ENCODE peak calls at places on chromosomes 2 and 18, in nine cellular contexts. One of them, this sample, is unnamed.

GRCh38 chr2:38515155-38516074 is 87.3 kb downstream of the HNRNPLL start:
- DNase-seq in fibroblast of pulmonary artery: peak; percentile 90
- DNase-seq in keratinocyte: peak; percentile 33
- DNase-seq in CD8-positive, alpha-beta T cell: no peak
- DNase-seq in thoracic aorta: peak; percentile 26
- DNase-seq in PC-9: peak; percentile 63
- DNase-seq in astrocyte of the spinal cord: no peak
- DNase-seq in spleen: no peak
- DNase-seq in bronchial epithelial cell: peak; percentile 90
- DNase-seq in this sample: no peak

GRCh38 chr2:225452677-225453076 is 53.2 kb downstream of the NYAP2 start:
- DNase-seq in thoracic aorta: no peak
- DNase-seq in PC-9: no peak
- DNase-seq in bronchial epithelial cell: no peak
- DNase-seq in keratinocyte: no peak
- DNase-seq in CD8-positive, alpha-beta T cell: no peak
- DNase-seq in spleen: no peak
- DNase-seq in fibroblast of pulmonary artery: no peak
- DNase-seq in astrocyte of the spinal cord: peak; percentile 16
- DNase-seq in this sample: no peak

GRCh38 chr2:47506024-47506423 is 103.1 kb downstream of the MSH2 start:
- DNase-seq in astrocyte of the spinal cord: no peak
- DNase-seq in keratinocyte: no peak
- DNase-seq in fibroblast of pulmonary artery: no peak
- DNase-seq in spleen: no peak
- DNase-seq in PC-9: no peak
- DNase-seq in bronchial epithelial cell: no peak
- DNase-seq in thoracic aorta: no peak
- DNase-seq in CD8-positive, alpha-beta T cell: no peak
- DNase-seq in this sample: no peak

GRCh38 chr18:2515408-2515807 is 55.9 kb downstream of the METTL4 start:
- DNase-seq in PC-9: no peak
- DNase-seq in fibroblast of pulmonary artery: peak; percentile 84
- DNase-seq in bronchial epithelial cell: peak; percentile 93
- DNase-seq in CD8-positive, alpha-beta T cell: no peak
- DNase-seq in astrocyte of the spinal cord: peak; percentile 91
- DNase-seq in thoracic aorta: no peak
- DNase-seq in spleen: no peak
- DNase-seq in keratinocyte: peak; percentile 33
- DNase-seq in this sample: peak; percentile 82

GRCh38 chr2:163548970-163549369 is 186.8 kb downstream of the FIGN start:
- DNase-seq in keratinocyte: no peak
- DNase-seq in bronchial epithelial cell: no peak
- DNase-seq in CD8-positive, alpha-beta T cell: no peak
- DNase-seq in fibroblast of pulmonary artery: no peak
- DNase-seq in astrocyte of the spinal cord: no peak
- DNase-seq in thoracic aorta: no peak
- DNase-seq in PC-9: no peak
- DNase-seq in spleen: no peak
- DNase-seq in this sample: no peak

GRCh38 chr2:23988371-23988770 is 21.5 kb upstream of the MFSD2B start:
- DNase-seq in thoracic aorta: no peak
- DNase-seq in spleen: no peak
- DNase-seq in CD8-positive, alpha-beta T cell: no peak
- DNase-seq in PC-9: no peak
- DNase-seq in fibroblast of pulmonary artery: peak; percentile 35
- DNase-seq in keratinocyte: no peak
- DNase-seq in bronchial epithelial cell: peak; percentile 42
- DNase-seq in astrocyte of the spinal cord: no peak
- DNase-seq in this sample: no peak

GRCh38 chr2:150097402-150097801 is 390.1 kb downstream of the RND3 start:
- DNase-seq in thoracic aorta: no peak
- DNase-seq in astrocyte of the spinal cord: no peak
- DNase-seq in bronchial epithelial cell: no peak
- DNase-seq in keratinocyte: no peak
- DNase-seq in PC-9: no peak
- DNase-seq in CD8-positive, alpha-beta T cell: no peak
- DNase-seq in spleen: no peak
- DNase-seq in fibroblast of pulmonary artery: no peak
- DNase-seq in this sample: no peak

GRCh38 chr2:158979775-158980174 is 11.3 kb downstream of the TANC1 start:
- DNase-seq in fibroblast of pulmonary artery: no peak
- DNase-seq in PC-9: no peak
- DNase-seq in thoracic aorta: no peak
- DNase-seq in bronchial epithelial cell: peak; percentile 49
- DNase-seq in astrocyte of the spinal cord: no peak
- DNase-seq in CD8-positive, alpha-beta T cell: no peak
- DNase-seq in spleen: no peak
- DNase-seq in keratinocyte: no peak
- DNase-seq in this sample: no peak

GRCh38 chr18:6836331-6836730 is 106.8 kb downstream of the ARHGAP28 start:
- DNase-seq in thoracic aorta: no peak
- DNase-seq in fibroblast of pulmonary artery: no peak
- DNase-seq in bronchial epithelial cell: peak; percentile 91
- DNase-seq in astrocyte of the spinal cord: no peak
- DNase-seq in keratinocyte: peak; percentile 88
- DNase-seq in PC-9: no peak
- DNase-seq in CD8-positive, alpha-beta T cell: no peak
- DNase-seq in spleen: no peak
- DNase-seq in this sample: no peak

GRCh38 chr2:69893684-69894481 is at the start of gene SNRNP27:
- DNase-seq in CD8-positive, alpha-beta T cell: peak; percentile 84
- DNase-seq in bronchial epithelial cell: peak; percentile 78
- DNase-seq in spleen: peak; percentile 93
- DNase-seq in fibroblast of pulmonary artery: peak; percentile 89
- DNase-seq in thoracic aorta: peak; percentile 28
- DNase-seq in PC-9: peak; percentile 67
- DNase-seq in astrocyte of the spinal cord: peak; percentile 85
- DNase-seq in keratinocyte: no peak
- DNase-seq in this sample: peak; percentile 32

GRCh38 chr2:85091838-85092237 is 41.4 kb upstream of the TCF7L1 start:
- DNase-seq in bronchial epithelial cell: peak; percentile 49
- DNase-seq in thoracic aorta: no peak
- DNase-seq in PC-9: peak; percentile 33
- DNase-seq in astrocyte of the spinal cord: no peak
- DNase-seq in keratinocyte: no peak
- DNase-seq in spleen: no peak
- DNase-seq in CD8-positive, alpha-beta T cell: no peak
- DNase-seq in fibroblast of pulmonary artery: no peak
- DNase-seq in this sample: no peak

GRCh38 chr2:108320326-108320932 is 31.7 kb downstream of the SULT1C2 start:
- DNase-seq in spleen: no peak
- DNase-seq in CD8-positive, alpha-beta T cell: no peak
- DNase-seq in thoracic aorta: no peak
- DNase-seq in keratinocyte: no peak
- DNase-seq in PC-9: no peak
- DNase-seq in bronchial epithelial cell: no peak
- DNase-seq in astrocyte of the spinal cord: no peak
- DNase-seq in fibroblast of pulmonary artery: no peak
- DNase-seq in this sample: no peak

GRCh38 chr2:224442092-224442999 is 40.4 kb upstream of the FAM124B start:
- DNase-seq in astrocyte of the spinal cord: peak; percentile 22
- DNase-seq in fibroblast of pulmonary artery: peak; percentile 15
- DNase-seq in keratinocyte: no peak
- DNase-seq in PC-9: peak; percentile 54
- DNase-seq in bronchial epithelial cell: no peak
- DNase-seq in thoracic aorta: no peak
- DNase-seq in spleen: peak; percentile 75
- DNase-seq in CD8-positive, alpha-beta T cell: no peak
- DNase-seq in this sample: no peak

GRCh38 chr2:237149425-237149824 is 63.7 kb downstream of the COPS8 start:
- DNase-seq in thoracic aorta: no peak
- DNase-seq in CD8-positive, alpha-beta T cell: no peak
- DNase-seq in fibroblast of pulmonary artery: no peak
- DNase-seq in bronchial epithelial cell: peak; percentile 31
- DNase-seq in keratinocyte: no peak
- DNase-seq in PC-9: no peak
- DNase-seq in astrocyte of the spinal cord: no peak
- DNase-seq in spleen: no peak
- DNase-seq in this sample: no peak

GRCh38 chr2:104028066-104028465 is 825.8 kb upstream of the POU3F3 start:
- DNase-seq in CD8-positive, alpha-beta T cell: no peak
- DNase-seq in spleen: no peak
- DNase-seq in thoracic aorta: no peak
- DNase-seq in bronchial epithelial cell: no peak
- DNase-seq in astrocyte of the spinal cord: peak; percentile 12
- DNase-seq in fibroblast of pulmonary artery: no peak
- DNase-seq in PC-9: no peak
- DNase-seq in keratinocyte: no peak
- DNase-seq in this sample: no peak

DNA sequence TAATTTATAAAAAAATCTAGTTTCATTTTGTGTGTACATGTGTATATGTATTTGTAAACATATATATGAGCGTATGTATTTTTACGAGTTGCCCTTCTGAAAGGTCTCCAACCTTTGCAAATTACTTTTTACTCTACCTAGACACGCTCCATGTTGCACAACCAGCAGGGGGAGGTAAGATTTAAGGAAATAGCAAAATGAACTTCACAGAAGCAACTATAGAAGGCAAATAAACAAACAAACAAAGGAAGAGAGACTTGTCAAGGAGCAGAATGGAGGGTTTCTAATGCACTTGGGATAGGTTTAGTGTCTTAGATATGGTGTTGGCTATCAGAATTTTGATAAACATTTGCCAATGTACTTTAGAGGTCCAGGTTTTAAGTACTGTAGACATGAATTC is 820.5 kb upstream of the POU3F3 start:
- DNase-seq in thoracic aorta: no peak
- DNase-seq in bronchial epithelial cell: peak; percentile 12
- DNase-seq in PC-9: no peak
- DNase-seq in keratinocyte: no peak
- DNase-seq in spleen: no peak
- DNase-seq in astrocyte of the spinal cord: peak; percentile 16
- DNase-seq in fibroblast of pulmonary artery: no peak
- DNase-seq in CD8-positive, alpha-beta T cell: no peak
- DNase-seq in this sample: no peak
- TF ChIP-seq CTCF in thoracic aorta: no peak
- TF ChIP-seq CTCF in bronchial epithelial cell: no peak
- TF ChIP-seq CTCF in PC-9: no peak
- TF ChIP-seq CTCF in keratinocyte: no peak
- TF ChIP-seq CTCF in spleen: no peak
- TF ChIP-seq CTCF in astrocyte of the spinal cord: peak; percentile 44
- TF ChIP-seq CTCF in fibroblast of pulmonary artery: no peak
- TF ChIP-seq CTCF in CD8-positive, alpha-beta T cell: no peak
- TF ChIP-seq CTCF in this sample: no peak

DNA sequence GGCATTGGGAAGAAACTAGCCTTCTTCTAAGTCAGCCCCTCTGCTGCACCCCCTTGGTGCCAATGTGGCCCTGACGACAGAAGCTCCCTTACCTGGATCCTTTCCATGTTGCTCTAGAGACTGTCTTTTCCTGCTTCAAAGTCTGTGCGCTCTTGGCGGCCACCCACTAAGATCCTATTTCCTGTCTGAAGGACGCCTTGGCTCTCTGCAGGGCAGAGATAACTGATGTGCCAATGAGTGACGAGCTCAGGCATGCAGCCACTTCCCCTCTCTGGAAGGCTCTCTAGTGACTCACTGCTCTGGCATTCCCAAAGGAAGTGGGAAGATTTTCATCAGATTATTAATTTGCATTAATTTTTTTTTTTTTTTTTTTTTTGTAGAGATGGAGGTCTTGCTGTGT is 273.5 kb downstream of the CDH20 start:
- DNase-seq in keratinocyte: peak; percentile 87
- DNase-seq in PC-9: peak; percentile 63
- DNase-seq in spleen: no peak
- DNase-seq in fibroblast of pulmonary artery: peak; percentile 94
- DNase-seq in thoracic aorta: peak; percentile 7
- DNase-seq in astrocyte of the spinal cord: peak; percentile 85
- DNase-seq in bronchial epithelial cell: peak; percentile 96
- DNase-seq in CD8-positive, alpha-beta T cell: no peak
- DNase-seq in this sample: peak; percentile 68
- H3K4me3 ChIP-seq in keratinocyte: peak overlapping the region; percentile 57
- H3K4me3 ChIP-seq in PC-9: no peak overlapping the region
- H3K4me3 ChIP-seq in spleen: peak overlapping the region; percentile 1
- H3K4me3 ChIP-seq in fibroblast of pulmonary artery: peak overlapping the region; percentile 42
- H3K4me3 ChIP-seq in thoracic aorta: peak overlapping the region; percentile 66
- H3K4me3 ChIP-seq in astrocyte of the spinal cord: peak overlapping the region; percentile 33
- H3K4me3 ChIP-seq in bronchial epithelial cell: peak overlapping the region; percentile 32
- H3K4me3 ChIP-seq in CD8-positive, alpha-beta T cell: no peak overlapping the region
- H3K4me3 ChIP-seq in this sample: no peak overlapping the region

DNA sequence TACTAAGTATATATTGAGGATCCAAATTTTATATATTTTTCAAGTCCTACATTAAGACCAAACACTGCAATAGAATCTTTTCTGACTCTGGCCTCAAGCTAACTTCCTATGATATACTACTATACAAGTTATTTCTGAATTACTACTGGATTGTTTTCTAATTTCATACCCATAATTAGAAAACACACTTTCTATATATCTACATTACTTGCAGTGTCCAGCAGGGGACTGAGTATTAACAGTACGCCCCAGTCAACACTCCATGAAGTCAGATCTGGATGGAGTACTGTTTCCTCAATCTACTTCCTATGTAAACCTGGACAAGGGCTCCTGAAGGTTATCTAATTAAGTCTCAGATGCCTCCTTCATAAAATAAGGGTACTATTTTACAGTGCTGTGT is 26.5 kb downstream of the RMP24 start:
- DNase-seq in keratinocyte: no peak
- DNase-seq in PC-9: no peak
- DNase-seq in fibroblast of pulmonary artery: peak; percentile 22
- DNase-seq in thoracic aorta: no peak
- DNase-seq in bronchial epithelial cell: peak; percentile 7
- DNase-seq in astrocyte of the spinal cord: no peak
- DNase-seq in CD8-positive, alpha-beta T cell: no peak
- DNase-seq in spleen: no peak
- DNase-seq in this sample: no peak
- TF ChIP-seq CTCF in keratinocyte: peak; percentile 40
- TF ChIP-seq CTCF in PC-9: peak; percentile 50
- TF ChIP-seq CTCF in fibroblast of pulmonary artery: peak; percentile 41
- TF ChIP-seq CTCF in thoracic aorta: no peak
- TF ChIP-seq CTCF in bronchial epithelial cell: peak; percentile 24
- TF ChIP-seq CTCF in astrocyte of the spinal cord: peak; percentile 37
- TF ChIP-seq CTCF in CD8-positive, alpha-beta T cell: no peak
- TF ChIP-seq CTCF in spleen: no peak
- TF ChIP-seq CTCF in this sample: peak; percentile 33

DNA sequence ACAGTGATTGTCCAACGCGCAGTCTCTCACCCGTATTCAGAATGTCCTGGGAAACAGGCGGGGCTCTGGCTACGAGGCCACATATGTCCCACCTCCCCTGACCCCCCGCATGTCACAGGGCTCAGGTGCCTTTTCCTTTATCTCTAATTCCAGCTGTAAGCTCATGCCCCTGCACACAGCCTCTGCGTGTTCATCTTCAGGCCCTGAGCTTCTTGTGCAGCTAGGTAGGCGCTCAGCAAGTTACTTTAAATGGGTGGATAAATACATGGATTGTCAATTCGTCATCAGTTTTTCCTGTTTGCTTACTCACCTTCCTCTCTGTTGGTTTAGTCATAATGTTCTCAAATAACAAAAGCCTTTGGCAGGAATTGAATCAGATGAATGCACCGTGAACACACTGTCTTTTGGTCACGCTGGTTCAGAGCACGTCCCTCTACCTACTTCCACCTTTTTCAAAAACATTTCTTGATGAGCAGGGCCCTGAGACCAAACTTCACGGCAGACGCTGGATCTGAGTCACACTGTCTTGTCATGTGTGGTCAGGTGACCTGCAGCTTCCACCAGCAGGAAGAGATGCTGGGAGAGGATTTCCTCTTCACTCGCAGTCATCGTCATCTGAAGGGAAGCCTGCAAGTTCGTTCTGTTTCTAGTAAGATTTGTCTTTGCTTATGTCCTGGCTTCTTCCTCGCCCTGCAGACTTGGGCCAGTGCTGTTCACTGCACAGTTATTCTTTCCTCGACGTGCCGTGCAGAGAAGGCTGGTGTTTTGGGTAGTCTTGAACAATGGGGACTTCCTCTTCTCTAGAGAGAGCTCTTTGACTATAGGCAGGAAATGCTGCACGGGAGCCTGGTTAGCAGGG is 138.1 kb downstream of the PTGR3 start:
- DNase-seq in fibroblast of pulmonary artery: peak; percentile 82
- DNase-seq in spleen: peak; percentile 90
- DNase-seq in CD8-positive, alpha-beta T cell: peak; percentile 74
- DNase-seq in thoracic aorta: no peak
- DNase-seq in bronchial epithelial cell: peak; percentile 98
- DNase-seq in astrocyte of the spinal cord: peak; percentile 86
- DNase-seq in keratinocyte: peak; percentile 72
- DNase-seq in PC-9: peak; percentile 47
- DNase-seq in this sample: peak; percentile 39
- H3K4me3 ChIP-seq in fibroblast of pulmonary artery: peak overlapping the region; percentile 20
- H3K4me3 ChIP-seq in spleen: peak overlapping the region; percentile 27
- H3K4me3 ChIP-seq in CD8-positive, alpha-beta T cell: peak overlapping the region; percentile 9
- H3K4me3 ChIP-seq in thoracic aorta: peak overlapping the region; percentile 39
- H3K4me3 ChIP-seq in bronchial epithelial cell: no peak overlapping the region
- H3K4me3 ChIP-seq in astrocyte of the spinal cord: peak overlapping the region; percentile 0
- H3K4me3 ChIP-seq in keratinocyte: no peak overlapping the region
- H3K4me3 ChIP-seq in PC-9: peak overlapping the region; percentile 25
- H3K4me3 ChIP-seq in this sample: no peak overlapping the region

This sample was measured in AG09309.